ENCODE peak calls at places on chromosomes 12 and 14, in five cellular contexts. D, L, E, X and H are unnamed samples. For H3K36me3, H3K9me3 and H3K27me3, the result is how much of the 10 kb centered on the place peaks cover.

GRCh38 chr14:94394594-94395305 is 6.3 kb upstream of the SERPINA1 start:
- DNase-seq in X (peak), L (no peak), D (peak), E (no peak), H (no peak)

GRCh38 chr12:50771409-50771808 is 7.5 kb downstream of the ATF1 start:
- DNase-seq in E (no peak), X (no peak), D (no peak), L (no peak), H (no peak)

GRCh38 chr12:6552140-6552551 is 3.7 kb downstream of the IFFO1 start:
- DNase-seq in X (peak), E (no peak), L (peak), D (no peak), H (no peak)

GRCh38 chr14:78227466-78228077 is 57.4 kb downstream of the NRXN3 start:
- DNase-seq in E (no peak), L (no peak), X (no peak), D (no peak), H (no peak)

GRCh38 chr14:33404054-33404453 is 465.4 kb downstream of the NPAS3 start:
- DNase-seq in L (no peak), D (peak), E (peak), X (no peak), H (no peak)

GRCh38 chr14:71228711-71229110 is 321.5 kb downstream of the PCNX1 start:
- DNase-seq in L (no peak), D (peak), X (no peak), E (peak), H (peak)

GRCh38 chr14:54976316-54976715 is 50.6 kb downstream of the WDHD1 start:
- DNase-seq in L (no peak), X (no peak), E (no peak), D (no peak), H (no peak)

GRCh38 chr12:80189241-80189640 is 89.9 kb downstream of the OTOGL start:
- DNase-seq in E (no peak), D (no peak), L (no peak), X (no peak), H (no peak)

GRCh38 chr12:96120359-96121100 is 73.6 kb upstream of the ELK3 start:
- DNase-seq in D (no peak), E (no peak), L (no peak), X (no peak), H (no peak)

GRCh38 chr12:28443337-28443736 is 253.1 kb downstream of the CCDC91 start:
- DNase-seq in L (no peak), D (no peak), E (no peak), X (no peak), H (no peak)

GRCh38 chr14:89792489-89793366 is 161.8 kb downstream of the EFCAB11 start:
- DNase-seq in L (peak), D (no peak), E (no peak), X (peak), H (no peak)

GRCh38 chr12:12870454-12870853 is 20.9 kb upstream of the GPRC5A start:
- DNase-seq in D (peak), E (peak), L (no peak), X (no peak), H (peak)

GRCh38 chr12:132925597-132926416 is 30.3 kb downstream of the ZNF605 start:
- DNase-seq in L (no peak), D (no peak), X (no peak), E (no peak), H (no peak)

GRCh38 chr12:127005406-127005805 is 1261.6 kb upstream of the TMEM132C start:
- DNase-seq in D (no peak), X (no peak), L (no peak), E (no peak), H (no peak)

GRCh38 chr12:11765817-11766794 is 116.6 kb downstream of the ETV6 start:
- DNase-seq in E (no peak), D (no peak), X (no peak), L (peak), H (no peak)

GRCh38 chr12:53468286-53468685 is 16.4 kb downstream of the PCBP2 start:
- DNase-seq in D (no peak), L (no peak), E (no peak), X (no peak), H (no peak)

GRCh38 chr12:53466640-53467039 is 14.7 kb downstream of the PCBP2 start:
- DNase-seq in E (no peak), L (no peak), D (no peak), X (no peak), H (no peak)

GRCh38 chr12:53465679-53466078 is 13.8 kb downstream of the PCBP2 start:
- DNase-seq in L (no peak), E (no peak), D (no peak), X (no peak), H (peak)

GRCh38 chr12:53467082-53467481 is 15.2 kb downstream of the PCBP2 start:
- DNase-seq in X (no peak), E (no peak), L (no peak), D (no peak), H (no peak)

DNA sequence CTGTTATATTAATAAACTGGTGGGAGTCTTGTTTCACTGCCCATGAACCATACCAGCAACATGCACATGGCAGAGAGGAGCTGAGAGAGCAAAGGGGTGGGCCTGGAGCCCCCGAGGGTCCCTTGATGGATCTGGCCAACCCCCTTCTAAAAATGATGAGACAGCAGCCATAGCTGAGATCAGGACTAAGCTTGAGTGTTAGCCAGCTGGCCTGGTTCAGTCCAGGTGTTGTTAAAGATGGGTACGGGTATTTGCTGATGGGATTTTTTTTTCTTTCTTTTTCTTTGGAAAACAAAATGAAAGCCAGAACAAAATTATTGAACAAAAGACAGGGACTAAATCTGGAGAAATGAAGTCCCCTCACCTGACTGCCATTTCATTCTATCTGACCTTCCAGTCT is 16.0 kb downstream of the PCBP2 start:
- DNase-seq in D (no peak), E (no peak), L (no peak), X (no peak), H (peak)
- H3K36me3 ChIP-seq in D (under half), E (half or more), L (under half), X (half or more), H (under half)

GRCh38 chr12:34604227-34604626 is 581.9 kb downstream of the ALG10 start:
- DNase-seq in D (no peak), X (no peak), E (no peak), L (peak), H (no peak)

GRCh38 chr12:34606749-34607519 is 584.6 kb downstream of the ALG10 start:
- DNase-seq in E (no peak), D (no peak), X (no peak), L (peak), H (no peak)

GRCh38 chr12:34604631-34605509 is 582.6 kb downstream of the ALG10 start:
- DNase-seq in E (no peak), D (no peak), L (peak), X (peak), H (no peak)

GRCh38 chr12:34605955-34606748 is 583.9 kb downstream of the ALG10 start:
- DNase-seq in D (no peak), X (peak), L (peak), E (no peak), H (no peak)

DNA sequence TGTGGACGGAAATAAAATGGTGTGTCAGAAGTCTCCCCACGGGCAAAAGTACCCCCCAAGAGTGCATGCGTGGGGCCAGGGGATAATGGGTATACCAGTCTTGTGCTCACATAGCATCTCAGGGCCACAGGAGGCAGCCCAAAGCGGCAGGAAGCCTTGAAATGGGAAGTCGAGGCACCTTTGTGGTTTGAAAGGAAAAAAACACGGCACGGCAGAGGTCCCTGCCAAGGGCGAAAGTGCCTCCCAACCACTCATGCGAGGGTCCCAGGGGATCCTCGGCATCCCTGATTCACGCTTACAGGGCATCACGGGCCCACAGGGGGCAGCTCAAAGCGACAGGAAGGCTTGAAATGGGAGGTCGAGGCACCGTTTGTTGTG is 583.2 kb downstream of the ALG10 start:
- DNase-seq in E (no peak), D (no peak), L (no peak), X (no peak), H (no peak)
- H3K9me3 ChIP-seq in E (under half), D (under half), L (under half), X (under half), H (half or more)

GRCh38 chr14:69571879-69572633 is 2.6 kb downstream of the CCDC177 start:
- DNase-seq in E (no peak), L (no peak), D (peak), X (no peak), H (peak)
- H3K27me3 ChIP-seq in E (under half), L (under half), D (half or more), X (under half), H (under half)

GRCh38 chr12:112169966-112170365 is 44.6 kb downstream of the TRAFD1 start:
- DNase-seq in X (no peak), L (no peak), D (no peak), E (no peak), H (no peak)
- H3K36me3 ChIP-seq in X (under half), L (under half), D (under half), E (under half), H (under half)

GRCh38 chr14:68042002-68042401 is 222.4 kb downstream of the RAD51B start:
- DNase-seq in L (no peak), X (no peak), E (no peak), D (peak), H (no peak)

GRCh38 chr14:68043752-68044151 is 224.2 kb downstream of the RAD51B start:
- DNase-seq in D (no peak), E (no peak), L (no peak), X (no peak), H (no peak)

GRCh38 chr14:68042591-68043210 is 223.1 kb downstream of the RAD51B start:
- DNase-seq in X (no peak), L (no peak), D (peak), E (no peak), H (peak)

GRCh38 chr14:68039593-68039992 is 220.0 kb downstream of the RAD51B start:
- DNase-seq in D (no peak), X (no peak), L (no peak), E (no peak), H (no peak)

GRCh38 chr14:68040633-68041369 is 221.2 kb downstream of the RAD51B start:
- DNase-seq in D (no peak), L (no peak), E (no peak), X (no peak), H (no peak)
- H3K9me3 ChIP-seq in D (under half), L (under half), E (under half), X (under half), H (under half)